ENCODE peak calls at places on chromosomes 5 and 9, in ten cellular contexts. U, T, R, H, C, F, W, B, N and V are unnamed samples.
A peak's percentile ranks its signal among the peaks of the same experiment; 100 is the strongest.

GRCh38 chr9:29439961-29440360 is 1866.7 kb upstream of the C9orf72 start:
- DNase-seq in U (no peak), C (no peak), T (no peak), H (peak; percentile 56), W (no peak), R (peak; percentile 84), N (no peak), F (peak; percentile 13), B (no peak), V (no peak)

GRCh38 chr9:32942755-32943460 is 58.5 kb downstream of the APTX start:
- DNase-seq in W (no peak), T (no peak), C (no peak), H (no peak), N (no peak), R (no peak), F (no peak), B (no peak), U (no peak), V (no peak)

GRCh38 chr5:164358531-164359259 is 853.3 kb downstream of the MAT2B start:
- DNase-seq in C (no peak), W (peak; percentile 9), F (peak; percentile 83), H (no peak), R (peak; percentile 50), B (no peak), T (no peak), U (no peak), N (no peak), V (no peak)

GRCh38 chr9:105216440-105217178 is 27.8 kb upstream of the SLC44A1 start:
- DNase-seq in F (peak; percentile 59), N (no peak), T (no peak), R (peak; percentile 35), W (no peak), U (no peak), H (no peak), B (peak; percentile 9), C (no peak), V (no peak)

GRCh38 chr5:136639616-136640015 is 274.3 kb upstream of the TRPC7 start:
- DNase-seq in H (no peak), N (no peak), R (no peak), W (no peak), B (no peak), F (no peak), T (no peak), U (no peak), C (no peak), V (no peak)

GRCh38 chr5:139651502-139651862 is 3.3 kb downstream of the CXXC5 start:
- DNase-seq in W (no peak), F (no peak), B (no peak), N (no peak), U (peak; percentile 17), H (no peak), C (no peak), T (no peak), R (peak; percentile 46), V (no peak)

GRCh38 chr5:75690669-75691068 is 26.6 kb downstream of the POC5 start:
- DNase-seq in B (no peak), U (no peak), T (no peak), F (no peak), R (no peak), H (no peak), N (no peak), C (no peak), W (no peak), V (no peak)

GRCh38 chr5:113250341-113250953 is 184.3 kb downstream of the TSSK1B start:
- DNase-seq in R (peak; percentile 99), B (no peak), N (peak; percentile 87), H (no peak), F (peak; percentile 98), W (peak; percentile 91), T (peak; percentile 42), U (no peak), C (no peak), V (no peak)

GRCh38 chr9:123629531-123629930 is 273.5 kb downstream of the CRB2 start:
- DNase-seq in R (no peak), C (no peak), H (no peak), U (no peak), F (peak; percentile 16), W (no peak), N (no peak), B (no peak), T (no peak), V (no peak)

GRCh38 chr5:3590253-3590966 is 5.2 kb upstream of the IRX1 start:
- DNase-seq in T (no peak), R (no peak), F (no peak), U (no peak), W (no peak), N (no peak), H (no peak), B (no peak), C (no peak), V (no peak)

DNA sequence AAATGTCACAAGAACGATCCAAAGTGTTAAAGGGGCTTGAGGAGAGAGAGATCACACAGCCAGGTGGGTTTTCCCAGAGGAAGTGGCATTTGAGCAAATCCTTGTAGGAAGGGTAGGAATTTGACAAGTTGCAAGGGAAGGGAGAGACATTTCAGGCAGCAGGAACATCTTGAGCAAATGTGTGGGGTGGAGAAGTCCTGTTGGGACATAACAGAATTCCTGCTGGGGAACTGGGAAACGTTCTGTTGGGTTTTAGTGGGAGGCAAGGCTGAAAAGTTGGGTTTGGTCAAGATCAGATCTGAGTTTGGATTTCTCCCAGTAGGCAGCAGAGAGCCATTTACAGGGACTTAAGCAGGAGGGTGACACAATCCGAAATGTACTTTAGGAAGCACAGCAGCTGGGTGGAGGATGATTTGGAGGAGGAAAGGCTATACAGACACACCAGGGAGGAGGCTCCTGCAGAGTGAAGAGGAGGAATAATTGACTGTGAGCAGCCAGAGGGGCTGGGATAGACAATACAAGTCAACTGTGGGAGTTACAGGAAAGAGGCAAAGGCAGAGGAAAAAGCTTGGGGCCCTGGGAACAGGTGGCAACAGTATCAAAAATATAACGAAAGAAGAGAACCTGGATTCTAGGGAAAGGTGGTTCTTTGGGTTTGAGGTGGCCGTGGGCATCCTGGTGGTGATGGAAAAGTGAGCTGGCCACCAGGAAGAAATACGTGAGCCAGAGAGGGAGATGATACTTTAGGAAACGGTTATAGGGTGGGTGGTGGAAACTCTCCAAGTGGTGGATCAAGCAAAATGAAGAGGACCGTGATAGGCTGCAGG is 3.1 kb upstream of the ZSWIM6 start:
- DNase-seq in T (no peak), U (no peak), N (no peak), C (no peak), F (no peak), B (no peak), H (no peak), R (no peak), W (no peak), V (no peak)
- TF ChIP-seq CTCF in T (no peak), U (no peak), N (no peak), C (no peak), F (no peak), B (no peak), H (no peak), R (no peak), W (no peak), V (no peak)

GRCh38 chr5:18010053-18010452 is 375.8 kb downstream of the TAF11L14 start:
- DNase-seq in H (no peak), U (no peak), N (no peak), T (no peak), W (no peak), F (no peak), R (no peak), C (no peak), B (no peak), V (no peak)
- TF ChIP-seq CTCF in H (no peak), U (no peak), N (no peak), T (no peak), W (no peak), F (no peak), R (no peak), C (no peak), B (no peak), V (peak; percentile 57)

GRCh38 chr9:99345936-99346335 is 123.9 kb downstream of the SEC61B start:
- DNase-seq in T (no peak), B (no peak), R (peak; percentile 79), U (no peak), N (no peak), H (peak; percentile 76), W (peak; percentile 45), F (peak; percentile 39), C (no peak), V (no peak)
- TF ChIP-seq CTCF in T (no peak), B (no peak), R (no peak), U (no peak), N (no peak), H (no peak), W (no peak), F (no peak), C (no peak), V (no peak)

GRCh38 chr5:155564541-155564940 is 551.0 kb downstream of the KIF4B start:
- DNase-seq in T (no peak), N (no peak), C (no peak), R (no peak), B (no peak), U (no peak), F (no peak), H (no peak), W (no peak), V (no peak)

GRCh38 chr5:155556222-155556621 is 542.7 kb downstream of the KIF4B start:
- DNase-seq in U (no peak), B (no peak), H (no peak), C (no peak), T (no peak), R (no peak), N (no peak), F (no peak), W (no peak), V (no peak)

GRCh38 chr5:155556700-155557099 is 543.1 kb downstream of the KIF4B start:
- DNase-seq in B (no peak), F (no peak), W (no peak), T (no peak), U (no peak), C (no peak), N (no peak), H (no peak), R (peak; percentile 1), V (no peak)

GRCh38 chr5:155562153-155562552 is 548.6 kb downstream of the KIF4B start:
- DNase-seq in R (no peak), W (no peak), U (no peak), N (no peak), B (no peak), T (no peak), C (no peak), H (no peak), F (no peak), V (no peak)
- TF ChIP-seq CTCF in R (no peak), W (no peak), U (no peak), N (no peak), B (no peak), T (no peak), C (no peak), H (no peak), F (no peak), V (no peak)

GRCh38 chr9:2800385-2801179 is 43.3 kb downstream of the PUM3 start:
- DNase-seq in W (no peak), N (no peak), B (peak; percentile 59), U (no peak), H (no peak), C (no peak), T (no peak), F (no peak), R (peak; percentile 17), V (no peak)
- TF ChIP-seq CTCF in W (peak; percentile 55), N (peak; percentile 55), B (peak; percentile 63), U (no peak), H (peak; percentile 51), C (no peak), T (no peak), F (peak; percentile 11), R (peak; percentile 29), V (peak; percentile 58)

GRCh38 chr9:36855443-36856315 is 178.4 kb downstream of the PAX5 start:
- DNase-seq in B (no peak), F (no peak), T (no peak), N (no peak), R (no peak), W (no peak), C (no peak), H (no peak), U (no peak), V (no peak)
- TF ChIP-seq CTCF in B (no peak), F (no peak), T (no peak), N (peak; percentile 26), R (no peak), W (peak; percentile 41), C (no peak), H (peak; percentile 44), U (no peak), V (peak; percentile 47)